ENCODE peak calls at places on chromosomes 7 and 10, in six cellular contexts. One of them, this sample, is unnamed.

GRCh38 chr7:154564676-154565075 is 438.2 kb downstream of the PAXIP1 start:
- DNase-seq in GM12878: no peak
- DNase-seq in GM12891: no peak
- DNase-seq in H1: no peak
- DNase-seq in HepG2: no peak
- DNase-seq in K562: no peak
- DNase-seq in this sample: no peak

GRCh38 chr10:119190353-119190752 is 11.7 kb upstream of the PRDX3 start:
- DNase-seq in GM12878: no peak
- DNase-seq in GM12891: no peak
- DNase-seq in HepG2: no peak
- DNase-seq in K562: no peak
- DNase-seq in H1: no peak
- DNase-seq in this sample: no peak

GRCh38 chr7:106166651-106167342 is 54.7 kb upstream of the SYPL1 start:
- DNase-seq in HepG2: peak
- DNase-seq in H1: no peak
- DNase-seq in GM12891: no peak
- DNase-seq in K562: peak
- DNase-seq in GM12878: no peak
- DNase-seq in this sample: no peak

GRCh38 chr7:122847871-122848473 is 38.3 kb downstream of the CADPS2 start:
- DNase-seq in H1: no peak
- DNase-seq in HepG2: no peak
- DNase-seq in GM12878: no peak
- DNase-seq in GM12891: no peak
- DNase-seq in K562: no peak
- DNase-seq in this sample: no peak

GRCh38 chr10:4459531-4459930 is 366.5 kb upstream of the AKR1E2 start:
- DNase-seq in H1: no peak
- DNase-seq in K562: no peak
- DNase-seq in HepG2: peak
- DNase-seq in GM12878: no peak
- DNase-seq in GM12891: no peak
- DNase-seq in this sample: no peak

GRCh38 chr10:60352105-60352504 is 37.6 kb downstream of the ANK3 start:
- DNase-seq in HepG2: no peak
- DNase-seq in GM12891: no peak
- DNase-seq in GM12878: peak
- DNase-seq in H1: no peak
- DNase-seq in K562: peak
- DNase-seq in this sample: no peak

GRCh38 chr10:97991875-97992274 is 38.5 kb downstream of the CRTAC1 start:
- DNase-seq in HepG2: peak
- DNase-seq in GM12878: no peak
- DNase-seq in K562: peak
- DNase-seq in H1: no peak
- DNase-seq in GM12891: no peak
- DNase-seq in this sample: no peak

GRCh38 chr10:63456437-63457210 is 9.2 kb downstream of the JMJD1C start:
- DNase-seq in H1: no peak
- DNase-seq in HepG2: no peak
- DNase-seq in K562: no peak
- DNase-seq in GM12891: no peak
- DNase-seq in GM12878: no peak
- DNase-seq in this sample: no peak

GRCh38 chr10:122113161-122113944 is 124.4 kb downstream of the TACC2 start:
- DNase-seq in K562: no peak
- DNase-seq in GM12878: no peak
- DNase-seq in H1: no peak
- DNase-seq in GM12891: peak
- DNase-seq in HepG2: peak
- DNase-seq in this sample: no peak

GRCh38 chr10:42882597-42882996 is 100.0 kb downstream of the BMS1 start:
- DNase-seq in GM12891: no peak
- DNase-seq in GM12878: no peak
- DNase-seq in H1: no peak
- DNase-seq in HepG2: no peak
- DNase-seq in K562: no peak
- DNase-seq in this sample: no peak

GRCh38 chr7:24877790-24878311 is 102.1 kb downstream of the OSBPL3 start:
- DNase-seq in K562: no peak
- DNase-seq in GM12891: peak
- DNase-seq in H1: no peak
- DNase-seq in HepG2: no peak
- DNase-seq in GM12878: peak
- DNase-seq in this sample: peak

DNA sequence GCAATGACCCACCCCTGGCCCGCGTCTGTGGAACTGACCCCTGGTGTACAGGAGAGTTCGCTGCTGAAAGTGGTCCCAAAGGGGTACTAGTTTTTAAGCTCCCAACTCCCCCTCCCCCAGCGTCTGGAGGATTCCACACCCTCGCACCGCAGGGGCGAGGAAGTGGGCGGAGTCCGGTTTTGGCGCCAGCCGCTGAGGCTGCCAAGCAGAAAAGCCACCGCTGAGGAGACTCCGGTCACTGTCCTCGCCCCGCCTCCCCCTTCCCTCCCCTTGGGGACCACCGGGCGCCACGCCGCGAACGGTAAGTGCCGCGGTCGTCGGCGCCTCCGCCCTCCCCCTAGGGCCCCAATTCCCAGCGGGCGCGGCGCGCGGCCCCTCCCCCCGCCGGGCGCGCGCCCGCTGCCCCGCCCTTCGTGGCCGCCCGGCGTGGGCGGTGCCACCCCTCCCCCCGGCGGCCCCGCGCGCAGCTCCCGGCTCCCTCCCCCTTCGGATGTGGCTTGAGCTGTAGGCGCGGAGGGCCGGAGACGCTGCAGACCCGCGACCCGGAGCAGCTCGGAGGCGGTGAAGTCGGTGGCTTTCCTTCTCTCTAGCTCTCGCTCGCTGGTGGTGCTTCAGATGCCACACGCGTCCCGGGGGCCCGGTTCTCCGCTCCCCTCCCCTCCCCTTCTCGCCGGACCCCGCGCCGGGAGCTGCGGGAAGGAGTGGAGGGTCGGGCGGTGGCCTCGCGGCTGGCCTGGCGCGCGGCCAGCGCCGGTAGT is at the start of gene CBX3:
- DNase-seq in GM12891: peak
- DNase-seq in HepG2: peak
- DNase-seq in K562: peak
- DNase-seq in H1: peak
- DNase-seq in GM12878: peak
- DNase-seq in this sample: peak
- TF ChIP-seq POLR2A in GM12891: peak
- TF ChIP-seq POLR2A in HepG2: peak
- TF ChIP-seq POLR2A in K562: peak
- TF ChIP-seq POLR2A in H1: peak
- TF ChIP-seq POLR2A in GM12878: peak
- TF ChIP-seq POLR2A in this sample: peak

GRCh38 chr10:70880077-70880534 is 8.3 kb downstream of the PCBD1 start:
- DNase-seq in HepG2: peak
- DNase-seq in K562: peak
- DNase-seq in H1: no peak
- DNase-seq in GM12891: peak
- DNase-seq in GM12878: peak
- DNase-seq in this sample: peak
- TF ChIP-seq POLR2AphosphoS5 in HepG2: no peak
- TF ChIP-seq POLR2AphosphoS5 in K562: no peak
- TF ChIP-seq POLR2AphosphoS5 in H1: no peak
- TF ChIP-seq POLR2AphosphoS5 in GM12891: no peak
- TF ChIP-seq POLR2AphosphoS5 in GM12878: no peak
- TF ChIP-seq POLR2AphosphoS5 in this sample: no peak

GRCh38 chr10:111473361-111473760 is 396.5 kb downstream of the ADRA2A start:
- DNase-seq in HepG2: no peak
- DNase-seq in GM12878: no peak
- DNase-seq in GM12891: no peak
- DNase-seq in K562: no peak
- DNase-seq in H1: no peak
- DNase-seq in this sample: no peak
- TF ChIP-seq TAF1 in HepG2: no peak
- TF ChIP-seq TAF1 in GM12878: no peak
- TF ChIP-seq TAF1 in GM12891: no peak
- TF ChIP-seq TAF1 in K562: no peak
- TF ChIP-seq TAF1 in H1: no peak
- TF ChIP-seq TAF1 in this sample: no peak

GRCh38 chr7:37191797-37192196 is 256.9 kb downstream of the ELMO1 start:
- DNase-seq in GM12891: no peak
- DNase-seq in K562: no peak
- DNase-seq in HepG2: peak
- DNase-seq in H1: no peak
- DNase-seq in GM12878: no peak
- DNase-seq in this sample: no peak

GRCh38 chr7:37194943-37195342 is 253.7 kb downstream of the ELMO1 start:
- DNase-seq in K562: no peak
- DNase-seq in HepG2: no peak
- DNase-seq in H1: no peak
- DNase-seq in GM12891: no peak
- DNase-seq in GM12878: no peak
- DNase-seq in this sample: no peak

GRCh38 chr7:37193775-37194135 is 254.9 kb downstream of the ELMO1 start:
- DNase-seq in GM12878: no peak
- DNase-seq in H1: no peak
- DNase-seq in GM12891: no peak
- DNase-seq in K562: no peak
- DNase-seq in HepG2: no peak
- DNase-seq in this sample: no peak

GRCh38 chr7:37195388-37195787 is 253.3 kb downstream of the ELMO1 start:
- DNase-seq in GM12891: no peak
- DNase-seq in H1: no peak
- DNase-seq in HepG2: no peak
- DNase-seq in GM12878: no peak
- DNase-seq in K562: no peak
- DNase-seq in this sample: no peak

DNA sequence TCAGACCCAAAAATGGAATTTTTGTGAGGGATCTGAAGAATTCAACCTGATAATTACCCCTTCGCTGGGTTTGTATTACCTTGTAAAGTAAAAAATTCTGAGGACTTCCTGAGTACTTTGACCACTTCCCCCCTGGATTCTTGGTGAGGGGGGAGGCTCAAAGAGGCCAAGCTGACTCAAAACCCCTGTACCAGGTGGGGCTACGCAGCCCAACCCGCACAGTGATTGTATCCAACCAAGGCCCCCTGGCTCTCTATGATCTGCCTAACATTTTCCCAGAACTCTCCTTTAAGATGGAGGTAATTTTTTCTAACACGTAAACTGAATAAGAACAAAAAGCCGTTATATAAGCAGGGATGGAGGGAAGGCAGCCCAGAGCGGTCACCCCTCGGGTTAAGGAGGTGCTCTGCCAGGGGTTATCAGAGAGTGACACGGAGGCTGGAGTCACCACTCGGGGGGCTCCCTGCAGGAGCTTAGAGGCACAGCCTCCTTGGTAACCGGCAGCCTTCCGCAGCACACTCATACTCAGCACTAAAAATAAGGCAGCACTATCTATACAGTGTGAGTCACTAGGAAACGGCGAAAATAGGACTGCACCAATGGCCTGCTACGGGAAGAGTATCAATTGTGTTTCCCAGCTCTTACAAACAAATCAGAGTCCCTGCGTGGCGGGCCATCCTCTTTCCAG is 255.4 kb downstream of the ELMO1 start:
- DNase-seq in GM12891: no peak
- DNase-seq in GM12878: no peak
- DNase-seq in HepG2: no peak
- DNase-seq in K562: peak
- DNase-seq in H1: no peak
- DNase-seq in this sample: no peak
- TF ChIP-seq POLR2A in GM12891: no peak
- TF ChIP-seq POLR2A in GM12878: no peak
- TF ChIP-seq POLR2A in HepG2: no peak
- TF ChIP-seq POLR2A in K562: no peak
- TF ChIP-seq POLR2A in H1: no peak
- TF ChIP-seq POLR2A in this sample: no peak

DNA sequence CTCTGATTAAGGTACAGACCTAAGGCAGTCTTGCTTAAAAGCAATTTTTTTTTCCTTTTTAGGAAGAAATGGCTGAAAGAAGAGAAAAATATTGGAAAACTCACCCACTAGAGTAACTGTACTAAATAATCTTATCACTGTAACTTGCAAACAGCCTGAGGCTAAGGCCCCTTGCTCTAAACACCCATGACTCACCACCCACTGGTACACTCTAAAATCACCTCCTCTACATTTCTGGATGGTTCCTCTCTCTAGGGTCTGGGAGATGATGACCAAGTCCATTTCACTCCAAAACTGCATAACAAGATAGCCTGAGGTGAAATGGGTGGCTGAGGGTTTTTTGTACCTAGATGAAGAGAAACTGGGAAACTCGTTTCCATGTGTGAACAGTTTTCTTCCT is 113.3 kb upstream of the C10orf90 start:
- DNase-seq in GM12891: no peak
- DNase-seq in H1: no peak
- DNase-seq in K562: no peak
- DNase-seq in HepG2: no peak
- DNase-seq in GM12878: no peak
- DNase-seq in this sample: no peak
- TF ChIP-seq POLR2AphosphoS5 in GM12891: no peak
- TF ChIP-seq POLR2AphosphoS5 in H1: no peak
- TF ChIP-seq POLR2AphosphoS5 in K562: no peak
- TF ChIP-seq POLR2AphosphoS5 in HepG2: no peak
- TF ChIP-seq POLR2AphosphoS5 in GM12878: no peak
- TF ChIP-seq POLR2AphosphoS5 in this sample: no peak

DNA sequence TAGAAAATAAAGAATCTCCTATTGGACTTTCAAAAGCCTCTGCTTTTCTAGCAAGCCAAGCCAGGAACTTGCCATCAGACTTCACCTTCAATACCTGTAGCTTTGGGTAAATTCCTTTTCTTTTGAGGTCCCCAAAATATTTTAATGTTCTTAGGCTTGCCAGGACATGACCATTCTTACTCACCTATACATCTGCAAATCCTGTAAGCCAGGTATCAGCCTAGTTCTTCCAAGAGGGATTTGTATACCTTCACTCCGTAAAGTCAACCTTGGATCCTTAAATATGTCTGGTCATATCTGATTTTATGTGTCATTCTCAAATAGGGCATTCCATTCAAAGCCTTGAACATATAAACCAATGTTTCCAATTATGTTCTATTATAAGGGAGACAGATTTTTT is 210.6 kb upstream of the CELF2 start:
- DNase-seq in HepG2: no peak
- DNase-seq in K562: no peak
- DNase-seq in GM12878: no peak
- DNase-seq in H1: no peak
- DNase-seq in GM12891: no peak
- DNase-seq in this sample: no peak
- TF ChIP-seq TAF1 in HepG2: no peak
- TF ChIP-seq TAF1 in K562: no peak
- TF ChIP-seq TAF1 in GM12878: no peak
- TF ChIP-seq TAF1 in H1: no peak
- TF ChIP-seq TAF1 in GM12891: no peak
- TF ChIP-seq TAF1 in this sample: no peak